ENCODE peak calls at places on chromosome 20, in six cellular contexts. O is tibial artery; F is T-helper 17 cell; C is effector CD4-positive, alpha-beta T cell; R is GM20000; L is K562. I is an unnamed sample.

GRCh38 chr20:19913927-19914614 is 103.1 kb upstream of the NAA20 start:
- DNase-seq in O (no peak), R (peak; percentile 28), F (no peak), L (no peak), C (no peak), I (no peak)

GRCh38 chr20:47191074-47191673 is 165.3 kb downstream of the ZMYND8 start:
- DNase-seq in O (no peak), R (no peak), C (no peak), F (no peak), L (no peak), I (no peak)

GRCh38 chr20:11607047-11607446 is 310.6 kb upstream of the BTBD3 start:
- DNase-seq in C (no peak), F (no peak), R (no peak), O (no peak), L (no peak), I (no peak)

GRCh38 chr20:20580139-20580538 is 132.3 kb downstream of the RALGAPA2 start:
- DNase-seq in O (no peak), L (no peak), F (no peak), R (no peak), C (no peak), I (no peak)

GRCh38 chr20:15164726-15165125 is 827.3 kb upstream of the FLRT3 start:
- DNase-seq in C (no peak), F (no peak), O (no peak), L (no peak), R (no peak), I (no peak)

GRCh38 chr20:37411408-37412306 is 65.7 kb downstream of the SRC start:
- DNase-seq in L (no peak), R (no peak), C (no peak), F (no peak), O (no peak), I (peak; percentile 5)

GRCh38 chr20:47063407-47063806 is 168.8 kb downstream of the EYA2 start:
- DNase-seq in C (no peak), L (no peak), O (no peak), F (no peak), R (no peak), I (no peak)

GRCh38 chr20:49751397-49751735 is 37.7 kb upstream of the B4GALT5 start:
- DNase-seq in F (no peak), O (no peak), R (no peak), C (no peak), L (no peak), I (no peak)

GRCh38 chr20:59603176-59603575 is 1.2 kb upstream of the PHACTR3 start:
- DNase-seq in C (no peak), R (no peak), F (no peak), L (no peak), O (no peak), I (no peak)

GRCh38 chr20:63682384-63683139 is 13.9 kb upstream of the TNFRSF6B start:
- DNase-seq in L (no peak), C (no peak), R (no peak), O (peak; percentile 81), F (no peak), I (no peak)

GRCh38 chr20:50518270-50518721 is 8.1 kb downstream of the PTPN1 start:
- DNase-seq in O (no peak), C (no peak), R (no peak), L (no peak), F (no peak), I (no peak)

GRCh38 chr20:49951160-49951559 is 15.0 kb downstream of the RNF114 start:
- DNase-seq in L (no peak), F (no peak), O (no peak), R (no peak), C (no peak), I (no peak)

GRCh38 chr20:33481431-33481941 is 8.4 kb upstream of the CBFA2T2 start:
- DNase-seq in R (no peak), O (no peak), C (no peak), L (no peak), F (no peak), I (no peak)

GRCh38 chr20:52869698-52870288 is 102.4 kb upstream of the TSHZ2 start:
- DNase-seq in L (no peak), F (no peak), R (no peak), O (no peak), C (no peak), I (no peak)

GRCh38 chr20:10090588-10091166 is 55.9 kb downstream of the ANKEF1 start:
- DNase-seq in C (no peak), L (peak; percentile 43), O (peak; percentile 37), R (peak; percentile 30), F (peak; percentile 9), I (peak; percentile 21)

GRCh38 chr20:59748555-59749292 is 144.4 kb downstream of the PHACTR3 start:
- DNase-seq in C (no peak), L (no peak), F (no peak), O (peak; percentile 35), R (no peak), I (no peak)

GRCh38 chr20:49812463-49813304 is at the start of gene SLC9A8:
- DNase-seq in F (peak; percentile 76), O (peak; percentile 92), C (peak; percentile 79), R (peak; percentile 88), L (peak; percentile 96), I (peak; percentile 75)

I was measured in naive thymus-derived CD4-positive, alpha-beta T cell.